ENCODE peak calls at places on chromosomes 1 and 21, in eight cellular contexts. M is tibial artery, G is lung, J is upper lobe of right lung, D is GM23338, H is left lung, B is ovary, E is OCI-LY7. S is an unnamed sample. For H3K4me1, the result is how much of the 10 kb centered on the place peaks cover.

GRCh38 chr1:27348861-27349783 is 7.3 kb downstream of the SYTL1 start:
- DNase-seq in M (no peak), G (peak), J (peak), D (peak), H (peak), B (no peak), E (no peak), S (no peak)

GRCh38 chr1:155979525-155980343 is 1.4 kb upstream of the ARHGEF2 start:
- DNase-seq in M (peak), G (no peak), J (no peak), D (no peak), H (no peak), B (no peak), E (peak), S (no peak)

GRCh38 chr1:65068202-65069011 is 79.6 kb upstream of the AK4 start:
- DNase-seq in M (no peak), G (no peak), J (no peak), D (peak), H (no peak), B (no peak), E (peak), S (no peak)

GRCh38 chr1:79293611-79294010 is 287.1 kb upstream of the ADGRL4 start:
- DNase-seq in M (no peak), G (no peak), J (no peak), D (no peak), H (no peak), B (no peak), E (no peak), S (no peak)

GRCh38 chr1:211323156-211324063 is 3.2 kb upstream of the TRAF5 start:
- DNase-seq in M (no peak), G (no peak), J (no peak), D (peak), H (no peak), B (no peak), E (peak), S (peak)

GRCh38 chr1:70033266-70033873 is 172.0 kb downstream of the LRRC40 start:
- DNase-seq in M (no peak), G (no peak), J (no peak), D (no peak), H (no peak), B (no peak), E (peak), S (no peak)

GRCh38 chr1:224262373-224263054 is 67.5 kb downstream of the NVL start:
- DNase-seq in M (no peak), G (no peak), J (no peak), D (no peak), H (no peak), B (no peak), E (no peak), S (peak)

GRCh38 chr1:185375583-185375982 is 58.5 kb upstream of the IVNS1ABP start:
- DNase-seq in M (peak), G (peak), J (no peak), D (no peak), H (no peak), B (no peak), E (no peak), S (no peak)

GRCh38 chr1:30697977-30698376 is 25.4 kb downstream of the MATN1 start:
- DNase-seq in M (peak), G (no peak), J (peak), D (no peak), H (no peak), B (no peak), E (no peak), S (no peak)

GRCh38 chr1:89671775-89672488 is 39.0 kb downstream of the LRRC8C start:
- DNase-seq in M (no peak), G (no peak), J (no peak), D (no peak), H (no peak), B (no peak), E (no peak), S (no peak)

GRCh38 chr1:86429830-86430229 is 5.9 kb downstream of the CLCA2 start:
- DNase-seq in M (peak), G (peak), J (no peak), D (no peak), H (no peak), B (no peak), E (no peak), S (peak)

GRCh38 chr1:22101995-22102394 is 40.9 kb downstream of the WNT4 start:
- DNase-seq in M (no peak), G (no peak), J (no peak), D (no peak), H (no peak), B (no peak), E (no peak), S (no peak)

GRCh38 chr1:6347641-6348487 is 45.7 kb downstream of the ACOT7 start:
- DNase-seq in M (no peak), G (no peak), J (no peak), D (peak), H (no peak), B (no peak), E (peak), S (peak)
- H3K4me1 ChIP-seq in M (under half), G (under half), J (under half), D (under half), H (under half), B (under half), E (under half), S (under half)

GRCh38 chr1:38919075-38919474 is 22.6 kb downstream of the RHBDL2 start:
- DNase-seq in M (no peak), G (no peak), J (no peak), D (no peak), H (no peak), B (no peak), E (no peak), S (no peak)
- H3K27ac ChIP-seq in M (no peak), G (no peak), J (no peak), D (no peak), H (no peak), B (no peak), E (no peak), S (no peak)

DNA sequence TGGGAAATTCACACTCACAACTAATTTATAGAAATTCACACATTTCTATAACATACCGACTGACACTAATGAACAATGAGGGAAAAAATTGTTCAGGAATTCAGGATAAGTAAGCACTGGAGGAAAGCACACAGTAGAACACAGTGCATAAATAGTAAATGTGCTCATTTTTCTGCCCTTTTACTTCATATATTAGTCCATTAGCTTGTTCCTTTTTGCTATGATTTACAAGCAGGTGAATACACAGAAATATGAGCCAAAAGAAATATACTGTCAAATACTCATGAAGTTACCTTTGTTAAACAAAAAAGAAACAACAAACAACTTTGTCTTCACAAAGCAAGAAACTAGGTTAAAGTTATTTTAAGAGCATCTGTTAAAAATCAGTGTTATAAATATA is 11.3 kb downstream of the NRIP1 start:
- DNase-seq in M (no peak), G (no peak), J (no peak), D (no peak), H (no peak), B (no peak), E (no peak), S (no peak)
- H3K4me1 ChIP-seq in M (under half), G (under half), J (under half), D (half or more), H (half or more), B (under half), E (under half), S (under half)

GRCh38 chr1:95551201-95551600 is 317.2 kb downstream of the RWDD3 start:
- DNase-seq in M (no peak), G (no peak), J (no peak), D (no peak), H (no peak), B (no peak), E (no peak), S (no peak)

DNA sequence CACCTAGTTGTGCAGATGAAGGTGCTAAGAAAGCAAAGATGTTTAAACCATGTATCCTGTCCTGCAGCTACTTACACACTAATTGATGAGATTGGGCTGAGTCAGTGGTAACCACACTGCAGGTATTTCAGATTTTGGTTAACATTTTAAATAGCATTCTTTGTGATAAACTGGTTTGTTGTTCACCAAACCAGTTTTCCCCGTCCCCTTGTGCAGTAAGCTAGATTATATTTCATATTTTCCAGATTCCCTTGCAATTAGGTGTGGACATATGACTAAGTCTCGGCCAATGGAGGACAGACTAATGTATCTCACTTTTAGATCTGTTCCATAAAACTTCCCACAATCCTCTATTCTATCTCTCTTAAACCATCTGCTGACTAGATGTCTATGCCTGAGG is 320.4 kb downstream of the RWDD3 start:
- DNase-seq in M (no peak), G (no peak), J (no peak), D (no peak), H (no peak), B (no peak), E (no peak), S (no peak)
- H3K27ac ChIP-seq in M (no peak), G (no peak), J (no peak), D (no peak), H (no peak), B (no peak), E (no peak), S (no peak)

GRCh38 chr1:108079550-108079949 is 114.6 kb upstream of the VAV3 start:
- DNase-seq in M (no peak), G (no peak), J (no peak), D (peak), H (no peak), B (no peak), E (peak), S (no peak)

GRCh38 chr1:108080448-108080847 is 115.5 kb upstream of the VAV3 start:
- DNase-seq in M (no peak), G (no peak), J (no peak), D (no peak), H (no peak), B (no peak), E (no peak), S (no peak)

GRCh38 chr1:108084866-108085477 is 115.2 kb downstream of the SLC25A24 start:
- DNase-seq in M (no peak), G (no peak), J (no peak), D (no peak), H (no peak), B (no peak), E (no peak), S (peak)

GRCh38 chr1:108082741-108083562 is 117.2 kb downstream of the SLC25A24 start:
- DNase-seq in M (no peak), G (no peak), J (no peak), D (peak), H (no peak), B (no peak), E (no peak), S (no peak)

GRCh38 chr1:108082006-108082405 is 117.0 kb upstream of the VAV3 start:
- DNase-seq in M (no peak), G (no peak), J (no peak), D (no peak), H (no peak), B (no peak), E (no peak), S (no peak)
- H3K4me1 ChIP-seq in M (under half), G (under half), J (under half), D (under half), H (under half), B (under half), E (half or more), S (under half)

S was measured in SJSA1.